ENCODE peak calls at places on chromosome 19, in nine cellular contexts. N is aorta, U is mesendoderm, J is hepatocyte, Q is testis, R is heart right ventricle, O is breast epithelium, T is lower lobe of right lung, C is ovary. E is an unnamed sample. For H3K4me1, the result is how much of the 10 kb centered on the place peaks cover.

GRCh38 chr19:1045247-1045603 is 5.3 kb downstream of the ABCA7 start:
- DNase-seq in N (no peak), U (peak), J (no peak), Q (peak), R (no peak), O (no peak), T (no peak), C (no peak), E (no peak)

GRCh38 chr19:7899751-7900352 is 3.8 kb upstream of the MAP2K7 start:
- DNase-seq in N (no peak), U (no peak), J (no peak), Q (no peak), R (no peak), O (no peak), T (no peak), C (peak), E (no peak)

GRCh38 chr19:1249298-1249989 is 1.1 kb downstream of the MIDN start:
- DNase-seq in N (peak), U (peak), J (peak), Q (peak), R (peak), O (peak), T (peak), C (peak), E (peak)

GRCh38 chr19:2305974-2306806 is 1.8 kb downstream of the LINGO3 start:
- DNase-seq in N (no peak), U (no peak), J (no peak), Q (no peak), R (no peak), O (no peak), T (no peak), C (no peak), E (no peak)

GRCh38 chr19:54158812-54159351 is 639 bp downstream of the LENG1 start:
- DNase-seq in N (no peak), U (no peak), J (no peak), Q (no peak), R (no peak), O (no peak), T (no peak), C (no peak), E (no peak)

GRCh38 chr19:37466798-37467607 is at the start of gene ZNF569:
- DNase-seq in N (peak), U (peak), J (peak), Q (peak), R (peak), O (peak), T (peak), C (peak), E (peak)

GRCh38 chr19:56119585-56119978 is 1.5 kb downstream of the ZNF787 start:
- DNase-seq in N (no peak), U (no peak), J (peak), Q (no peak), R (no peak), O (no peak), T (no peak), C (no peak), E (peak)

GRCh38 chr19:44600466-44600865 is 12.9 kb upstream of the IGSF23 start:
- DNase-seq in N (no peak), U (no peak), J (no peak), Q (no peak), R (no peak), O (no peak), T (no peak), C (no peak), E (no peak)

GRCh38 chr19:28118235-28118634 is 1094.7 kb downstream of the UQCRFS1 start:
- DNase-seq in N (no peak), U (no peak), J (no peak), Q (no peak), R (no peak), O (no peak), T (no peak), C (no peak), E (no peak)

GRCh38 chr19:16016226-16017137 is 59.8 kb upstream of the TPM4 start:
- DNase-seq in N (peak), U (no peak), J (no peak), Q (peak), R (no peak), O (no peak), T (no peak), C (no peak), E (peak)

GRCh38 chr19:371501-372160 is 27.0 kb upstream of the MIER2 start:
- DNase-seq in N (no peak), U (no peak), J (no peak), Q (no peak), R (no peak), O (no peak), T (no peak), C (no peak), E (no peak)

GRCh38 chr19:290539-291521 is at the start of gene PLPP2:
- DNase-seq in N (peak), U (peak), J (peak), Q (peak), R (no peak), O (peak), T (peak), C (no peak), E (peak)

GRCh38 chr19:1852294-1852646 is 4.0 kb upstream of the REXO1 start:
- DNase-seq in N (no peak), U (no peak), J (no peak), Q (no peak), R (no peak), O (no peak), T (no peak), C (no peak), E (no peak)

GRCh38 chr19:14450876-14451275 is 17.8 kb downstream of the PKN1 start:
- DNase-seq in N (no peak), U (no peak), J (no peak), Q (no peak), R (no peak), O (no peak), T (no peak), C (no peak), E (no peak)

GRCh38 chr19:52227196-52227940 is 37.5 kb downstream of the PPP2R1A start:
- DNase-seq in N (peak), U (no peak), J (no peak), Q (no peak), R (no peak), O (no peak), T (no peak), C (no peak), E (no peak)

GRCh38 chr19:3343619-3344502 is 22.5 kb upstream of the NFIC start:
- DNase-seq in N (peak), U (peak), J (no peak), Q (peak), R (peak), O (peak), T (peak), C (peak), E (peak)

GRCh38 chr19:31706131-31706530 is 356.9 kb upstream of the TSHZ3 start:
- DNase-seq in N (no peak), U (no peak), J (no peak), Q (no peak), R (no peak), O (no peak), T (no peak), C (no peak), E (no peak)

GRCh38 chr19:36054733-36055686 is at the start of gene WDR62:
- DNase-seq in N (peak), U (peak), J (peak), Q (peak), R (peak), O (peak), T (peak), C (peak), E (peak)

GRCh38 chr19:19782783-19783182 is 38.8 kb downstream of the ZNF506 start:
- DNase-seq in N (no peak), U (no peak), J (no peak), Q (no peak), R (no peak), O (no peak), T (no peak), C (no peak), E (no peak)
- H3K27ac ChIP-seq in N (no peak), U (no peak), J (no peak), Q (no peak), R (no peak), O (no peak), T (no peak), C (no peak), E (no peak)

GRCh38 chr19:51138549-51138979 is 3.5 kb upstream of the SIGLEC7 start:
- DNase-seq in N (no peak), U (no peak), J (no peak), Q (no peak), R (peak), O (no peak), T (peak), C (no peak), E (peak)
- H3K4me1 ChIP-seq in N (under half), U (under half), J (under half), Q (under half), R (under half), O (under half), T (under half), C (under half), E (under half)

GRCh38 chr19:46841458-46842083 is 9.1 kb downstream of the AP2S1 start:
- DNase-seq in N (peak), U (no peak), J (no peak), Q (peak), R (peak), O (no peak), T (no peak), C (peak), E (no peak)

GRCh38 chr19:46838160-46838559 is 12.5 kb downstream of the AP2S1 start:
- DNase-seq in N (no peak), U (no peak), J (no peak), Q (no peak), R (peak), O (no peak), T (no peak), C (no peak), E (no peak)

GRCh38 chr19:46842791-46843190 is 7.9 kb downstream of the AP2S1 start:
- DNase-seq in N (no peak), U (no peak), J (no peak), Q (no peak), R (no peak), O (no peak), T (no peak), C (no peak), E (no peak)

GRCh38 chr19:46839752-46840151 is 10.9 kb downstream of the AP2S1 start:
- DNase-seq in N (no peak), U (no peak), J (no peak), Q (no peak), R (no peak), O (no peak), T (no peak), C (no peak), E (no peak)

DNA sequence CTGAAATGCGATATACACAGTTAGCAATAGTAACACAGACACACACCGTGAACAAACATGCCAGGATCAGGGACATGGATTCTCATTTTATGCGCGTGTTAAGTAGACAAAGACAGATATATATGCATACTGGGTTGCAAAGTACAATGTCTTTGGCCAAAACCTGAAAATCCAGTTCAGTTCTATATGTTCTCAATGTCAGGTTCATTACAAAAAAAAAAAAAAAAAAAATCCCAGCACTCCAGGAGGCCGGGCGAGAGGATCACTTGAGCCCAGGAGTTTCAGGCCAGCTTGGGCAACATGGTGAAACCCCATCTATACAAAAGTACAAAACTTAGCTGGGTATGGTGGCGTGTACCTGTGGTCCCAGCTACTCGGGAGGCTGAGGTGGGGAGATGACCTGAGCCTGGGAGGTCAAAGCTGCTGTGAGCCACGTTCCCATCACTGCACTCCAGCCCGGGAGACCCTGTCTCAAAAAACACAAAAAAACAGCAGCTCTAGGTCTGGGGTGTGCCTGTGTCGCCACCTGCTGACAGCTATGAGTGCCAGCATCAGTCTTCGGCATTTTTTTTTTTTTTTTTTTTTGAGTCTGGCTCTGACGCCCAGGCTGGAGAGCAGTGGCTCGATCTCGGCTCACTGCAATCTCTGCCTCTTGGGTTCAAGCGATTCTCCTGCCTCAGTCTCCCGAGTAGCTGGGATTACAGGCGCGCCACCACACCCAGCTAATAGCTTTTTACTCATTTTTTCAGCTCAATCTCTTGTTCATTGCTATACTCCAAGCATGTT is 10.3 kb downstream of the AP2S1 start:
- DNase-seq in N (no peak), U (peak), J (peak), Q (peak), R (peak), O (no peak), T (no peak), C (peak), E (peak)
- H3K27ac ChIP-seq in N (no peak), U (no peak), J (peak), Q (peak), R (peak), O (peak), T (peak), C (no peak), E (peak)

GRCh38 chr19:42282036-42282762 is 13.1 kb downstream of the CIC start:
- DNase-seq in N (no peak), U (no peak), J (peak), Q (no peak), R (no peak), O (no peak), T (no peak), C (peak), E (no peak)

GRCh38 chr19:42279902-42280760 is 11.1 kb downstream of the CIC start:
- DNase-seq in N (peak), U (peak), J (peak), Q (peak), R (peak), O (peak), T (peak), C (peak), E (peak)

GRCh38 chr19:42282810-42283247 is 13.8 kb downstream of the CIC start:
- DNase-seq in N (no peak), U (no peak), J (no peak), Q (no peak), R (no peak), O (no peak), T (no peak), C (no peak), E (no peak)

GRCh38 chr19:42280761-42281174 is 11.7 kb downstream of the CIC start:
- DNase-seq in N (peak), U (peak), J (no peak), Q (no peak), R (peak), O (no peak), T (no peak), C (no peak), E (no peak)

GRCh38 chr19:42281175-42282035 is 12.4 kb downstream of the CIC start:
- DNase-seq in N (peak), U (peak), J (peak), Q (peak), R (peak), O (no peak), T (no peak), C (peak), E (no peak)
- H3K4me1 ChIP-seq in N (under half), U (under half), J (half or more), Q (half or more), R (half or more), O (under half), T (half or more), C (under half), E (half or more)

DNA sequence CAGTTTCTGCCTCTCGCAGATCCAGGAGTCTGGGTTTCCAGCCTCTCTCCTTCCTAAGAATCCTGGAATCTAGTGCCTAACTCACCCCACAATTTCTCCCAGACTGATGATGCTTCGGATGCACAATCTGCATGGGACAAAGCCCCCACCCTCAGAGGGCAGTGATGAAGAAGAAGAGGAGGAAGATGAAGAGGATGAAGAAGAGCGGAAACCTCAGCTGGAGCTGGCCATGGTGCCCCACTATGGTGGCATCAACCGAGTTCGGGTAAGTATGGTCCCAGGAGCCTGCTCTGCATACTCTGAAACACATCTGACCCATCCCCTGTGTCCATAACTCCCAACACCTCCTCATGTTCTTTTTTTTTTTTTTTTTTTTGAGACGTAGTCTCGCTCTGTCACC is 796 bp downstream of the GRWD1 start:
- DNase-seq in N (no peak), U (no peak), J (no peak), Q (no peak), R (no peak), O (no peak), T (no peak), C (no peak), E (no peak)
- H3K27ac ChIP-seq in N (no peak), U (no peak), J (peak), Q (no peak), R (peak), O (no peak), T (peak), C (no peak), E (peak)

GRCh38 chr19:41305923-41306322 is 4.0 kb upstream of the CCDC97 start:
- DNase-seq in N (peak), U (peak), J (no peak), Q (no peak), R (no peak), O (no peak), T (no peak), C (no peak), E (no peak)
- H3K4me1 ChIP-seq in N (under half), U (under half), J (under half), Q (under half), R (half or more), O (under half), T (under half), C (under half), E (under half)

DNA sequence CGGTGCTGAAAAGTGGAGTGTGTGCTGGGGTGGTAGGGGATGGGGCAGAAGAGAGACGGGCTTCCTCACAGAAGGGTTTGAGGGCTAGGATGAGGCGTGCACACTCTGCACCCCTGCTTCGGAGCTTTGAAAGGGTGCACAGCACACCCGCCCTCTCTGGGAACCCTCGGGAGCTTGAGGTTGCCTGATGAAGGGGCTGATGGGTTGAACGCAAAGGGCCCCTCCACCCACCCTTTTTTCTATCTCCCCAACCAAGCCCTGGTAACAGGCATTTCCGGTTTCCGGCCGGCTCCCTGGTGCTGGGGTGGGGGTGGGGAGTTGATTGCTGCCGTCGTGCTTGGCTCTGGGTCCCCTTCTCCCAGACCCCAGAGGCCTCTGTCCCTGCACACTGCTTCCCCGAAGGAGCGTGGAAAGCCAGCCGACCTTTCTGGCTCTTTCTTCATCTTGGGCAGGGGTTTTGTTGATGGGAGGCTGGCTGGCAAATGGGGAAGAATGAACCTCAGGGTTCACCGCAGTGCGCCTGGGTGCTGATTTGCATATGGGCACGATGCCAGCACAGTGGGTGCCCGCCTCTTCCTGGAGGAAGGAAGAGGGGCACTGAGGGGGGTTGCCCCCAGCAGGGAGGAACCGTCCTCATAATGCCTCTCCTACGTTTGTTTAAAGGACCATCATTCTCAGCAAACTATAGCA is 29.0 kb downstream of the VAV1 start:
- DNase-seq in N (peak), U (peak), J (no peak), Q (peak), R (peak), O (no peak), T (peak), C (no peak), E (peak)
- H3K27ac ChIP-seq in N (peak), U (no peak), J (no peak), Q (no peak), R (no peak), O (peak), T (peak), C (no peak), E (peak)

GRCh38 chr19:33375156-33375744 is 1.7 kb downstream of the CEBPG start:
- DNase-seq in N (no peak), U (no peak), J (no peak), Q (no peak), R (no peak), O (no peak), T (no peak), C (no peak), E (no peak)

GRCh38 chr19:33375760-33376159 is 2.3 kb downstream of the CEBPG start:
- DNase-seq in N (no peak), U (no peak), J (no peak), Q (no peak), R (no peak), O (no peak), T (no peak), C (no peak), E (no peak)

GRCh38 chr19:33377586-33378475 is 4.3 kb downstream of the CEBPG start:
- DNase-seq in N (no peak), U (no peak), J (no peak), Q (no peak), R (no peak), O (no peak), T (no peak), C (no peak), E (no peak)

GRCh38 chr19:33376931-33377557 is 3.5 kb downstream of the CEBPG start:
- DNase-seq in N (no peak), U (no peak), J (peak), Q (no peak), R (no peak), O (no peak), T (no peak), C (no peak), E (no peak)

GRCh38 chr19:33376423-33376822 is 2.9 kb downstream of the CEBPG start:
- DNase-seq in N (peak), U (no peak), J (peak), Q (no peak), R (peak), O (no peak), T (no peak), C (no peak), E (no peak)
- H3K4me1 ChIP-seq in N (under half), U (under half), J (under half), Q (under half), R (half or more), O (under half), T (under half), C (under half), E (under half)

GRCh38 chr19:40603071-40603718 is 2.0 kb downstream of the LTBP4 start:
- DNase-seq in N (no peak), U (peak), J (peak), Q (no peak), R (no peak), O (no peak), T (no peak), C (no peak), E (no peak)
- H3K27ac ChIP-seq in N (peak), U (peak), J (peak), Q (peak), R (peak), O (peak), T (peak), C (peak), E (peak)

E was measured in upper lobe of right lung.